ENCODE peak calls at places on chromosomes 11 and 22, in eight cellular contexts. X is HEK293T; Y is stimulated activated CD4-positive, alpha-beta T cell treated with anti-CD3 and anti-CD28 coated beads, Interleukin-2, amount 100 ng/mL, for 24 hours; L is LoVo; S is GM04503; V is thyroid gland; J is DMS53; U is NCI-H187. I is an unnamed sample.

GRCh38 chr11:73856001-73856663 is 20.5 kb downstream of the COA4 start:
- DNase-seq in X (no peak), Y (no peak), L (no peak), S (no peak), V (no peak), J (no peak), U (peak; percentile 34), I (no peak)

GRCh38 chr11:112042161-112042960 is 17.2 kb downstream of the DLAT start:
- DNase-seq in X (no peak), Y (no peak), L (no peak), S (no peak), V (no peak), J (no peak), U (no peak), I (no peak)

GRCh38 chr11:120575461-120575860 is 63.9 kb downstream of the GRIK4 start:
- DNase-seq in X (no peak), Y (no peak), L (no peak), S (no peak), V (no peak), J (no peak), U (no peak), I (no peak)

GRCh38 chr22:49658902-49659280 is 168.8 kb downstream of the BRD1 start:
- DNase-seq in X (no peak), Y (no peak), L (no peak), S (no peak), V (no peak), J (no peak), U (no peak), I (no peak)

GRCh38 chr11:13007702-13008435 is 1.2 kb upstream of the RASSF10 start:
- DNase-seq in X (no peak), Y (no peak), L (peak; percentile 49), S (no peak), V (no peak), J (peak; percentile 93), U (no peak), I (no peak)

GRCh38 chr22:27750866-27751265 is 50.7 kb downstream of the MN1 start:
- DNase-seq in X (no peak), Y (no peak), L (no peak), S (no peak), V (no peak), J (no peak), U (no peak), I (no peak)

GRCh38 chr22:44881624-44882023 is 128.2 kb downstream of the PHF21B start:
- DNase-seq in X (no peak), Y (no peak), L (no peak), S (no peak), V (no peak), J (no peak), U (no peak), I (no peak)

GRCh38 chr11:67405196-67405567 is 1.3 kb downstream of the TBC1D10C start:
- DNase-seq in X (no peak), Y (peak; percentile 45), L (no peak), S (no peak), V (no peak), J (no peak), U (no peak), I (no peak)

GRCh38 chr11:18236664-18237356 is at the start of gene SAA4:
- DNase-seq in X (no peak), Y (no peak), L (no peak), S (no peak), V (no peak), J (no peak), U (no peak), I (no peak)

GRCh38 chr22:47674600-47674999 is 912.1 kb downstream of the TBC1D22A start:
- DNase-seq in X (no peak), Y (no peak), L (no peak), S (no peak), V (no peak), J (no peak), U (no peak), I (no peak)

I was measured in SHP77.